ENCODE peak calls at places on chromosomes 12 and 14, in five cellular contexts. One of them, this sample, is unnamed. For H3K27me3, the result is how much of the 10 kb centered on the place peaks cover.

GRCh38 chr12:130422676-130423075 is 85.0 kb downstream of the PIWIL1 start:
- DNase-seq in IMR-90: no peak
- DNase-seq in SK-N-SH: no peak
- DNase-seq in fibroblast of lung: no peak
- DNase-seq in HCT116: no peak
- DNase-seq in this sample: no peak

GRCh38 chr14:60183724-60184596 is 18.8 kb upstream of the DHRS7 start:
- DNase-seq in IMR-90: peak
- DNase-seq in SK-N-SH: no peak
- DNase-seq in fibroblast of lung: peak
- DNase-seq in HCT116: peak
- DNase-seq in this sample: no peak

GRCh38 chr12:3698218-3698974 is 54.5 kb downstream of the CRACR2A start:
- DNase-seq in IMR-90: peak
- DNase-seq in SK-N-SH: peak
- DNase-seq in fibroblast of lung: peak
- DNase-seq in HCT116: no peak
- DNase-seq in this sample: no peak

GRCh38 chr14:32513571-32514009 is 184.5 kb downstream of the AKAP6 start:
- DNase-seq in IMR-90: peak
- DNase-seq in SK-N-SH: no peak
- DNase-seq in fibroblast of lung: peak
- DNase-seq in HCT116: no peak
- DNase-seq in this sample: no peak

GRCh38 chr14:102930753-102931579 is 8.5 kb downstream of the AMN start:
- DNase-seq in IMR-90: peak
- DNase-seq in SK-N-SH: no peak
- DNase-seq in fibroblast of lung: peak
- DNase-seq in HCT116: peak
- DNase-seq in this sample: peak

GRCh38 chr12:84077692-84078091 is 834.9 kb downstream of the SLC6A15 start:
- DNase-seq in IMR-90: peak
- DNase-seq in SK-N-SH: peak
- DNase-seq in fibroblast of lung: peak
- DNase-seq in HCT116: no peak
- DNase-seq in this sample: no peak

GRCh38 chr12:15599266-15600037 is 189.7 kb downstream of the EPS8 start:
- DNase-seq in IMR-90: peak
- DNase-seq in SK-N-SH: no peak
- DNase-seq in fibroblast of lung: peak
- DNase-seq in HCT116: no peak
- DNase-seq in this sample: no peak

GRCh38 chr12:54287316-54288157 is 7.0 kb downstream of the HNRNPA1 start:
- DNase-seq in IMR-90: no peak
- DNase-seq in SK-N-SH: no peak
- DNase-seq in fibroblast of lung: no peak
- DNase-seq in HCT116: no peak
- DNase-seq in this sample: peak

GRCh38 chr14:59117754-59118153 is 70.7 kb upstream of the DAAM1 start:
- DNase-seq in IMR-90: peak
- DNase-seq in SK-N-SH: no peak
- DNase-seq in fibroblast of lung: no peak
- DNase-seq in HCT116: no peak
- DNase-seq in this sample: no peak

GRCh38 chr14:75427126-75427481 is 718 bp upstream of the JDP2 start:
- DNase-seq in IMR-90: no peak
- DNase-seq in SK-N-SH: no peak
- DNase-seq in fibroblast of lung: no peak
- DNase-seq in HCT116: no peak
- DNase-seq in this sample: peak

GRCh38 chr14:72740504-72740961 is 153.4 kb downstream of the DPF3 start:
- DNase-seq in IMR-90: no peak
- DNase-seq in SK-N-SH: no peak
- DNase-seq in fibroblast of lung: no peak
- DNase-seq in HCT116: no peak
- DNase-seq in this sample: no peak

GRCh38 chr12:99339663-99340062 is 307.9 kb upstream of the GARIN6 start:
- DNase-seq in IMR-90: no peak
- DNase-seq in SK-N-SH: no peak
- DNase-seq in fibroblast of lung: no peak
- DNase-seq in HCT116: no peak
- DNase-seq in this sample: no peak

GRCh38 chr12:57888407-57889157 is 42.1 kb upstream of the CTDSP2 start:
- DNase-seq in IMR-90: peak
- DNase-seq in SK-N-SH: no peak
- DNase-seq in fibroblast of lung: peak
- DNase-seq in HCT116: no peak
- DNase-seq in this sample: peak

GRCh38 chr12:124509676-124510300 is 57.6 kb downstream of the NCOR2 start:
- DNase-seq in IMR-90: peak
- DNase-seq in SK-N-SH: peak
- DNase-seq in fibroblast of lung: peak
- DNase-seq in HCT116: no peak
- DNase-seq in this sample: no peak

GRCh38 chr12:127293507-127294310 is 973.3 kb upstream of the TMEM132C start:
- DNase-seq in IMR-90: peak
- DNase-seq in SK-N-SH: peak
- DNase-seq in fibroblast of lung: peak
- DNase-seq in HCT116: peak
- DNase-seq in this sample: peak

GRCh38 chr14:89845346-89845745 is 109.2 kb downstream of the EFCAB11 start:
- DNase-seq in IMR-90: peak
- DNase-seq in SK-N-SH: no peak
- DNase-seq in fibroblast of lung: peak
- DNase-seq in HCT116: no peak
- DNase-seq in this sample: no peak

GRCh38 chr12:28814246-28814645 is 334.8 kb upstream of the FAR2 start:
- DNase-seq in IMR-90: no peak
- DNase-seq in SK-N-SH: no peak
- DNase-seq in fibroblast of lung: no peak
- DNase-seq in HCT116: no peak
- DNase-seq in this sample: no peak

GRCh38 chr14:99261916-99262787 is 9.8 kb downstream of the BCL11B start:
- DNase-seq in IMR-90: no peak
- DNase-seq in SK-N-SH: no peak
- DNase-seq in fibroblast of lung: no peak
- DNase-seq in HCT116: no peak
- DNase-seq in this sample: no peak

GRCh38 chr14:91996951-91997371 is 42.9 kb downstream of the TRIP11 start:
- DNase-seq in IMR-90: peak
- DNase-seq in SK-N-SH: peak
- DNase-seq in fibroblast of lung: peak
- DNase-seq in HCT116: peak
- DNase-seq in this sample: no peak

GRCh38 chr12:76284816-76285750 is 63.1 kb downstream of the BBS10 start:
- DNase-seq in IMR-90: peak
- DNase-seq in SK-N-SH: no peak
- DNase-seq in fibroblast of lung: peak
- DNase-seq in HCT116: no peak
- DNase-seq in this sample: peak

GRCh38 chr12:106684497-106684896 is 90.0 kb upstream of the RIC8B start:
- DNase-seq in IMR-90: no peak
- DNase-seq in SK-N-SH: no peak
- DNase-seq in fibroblast of lung: no peak
- DNase-seq in HCT116: no peak
- DNase-seq in this sample: no peak

GRCh38 chr12:69000069-69000468 is 67.1 kb upstream of the CPM start:
- DNase-seq in IMR-90: no peak
- DNase-seq in SK-N-SH: no peak
- DNase-seq in fibroblast of lung: no peak
- DNase-seq in HCT116: no peak
- DNase-seq in this sample: no peak

GRCh38 chr12:29639893-29640495 is 142.5 kb upstream of the OVCH1 start:
- DNase-seq in IMR-90: no peak
- DNase-seq in SK-N-SH: no peak
- DNase-seq in fibroblast of lung: no peak
- DNase-seq in HCT116: no peak
- DNase-seq in this sample: peak

GRCh38 chr14:99212646-99213045 is 59.4 kb downstream of the BCL11B start:
- DNase-seq in IMR-90: no peak
- DNase-seq in SK-N-SH: no peak
- DNase-seq in fibroblast of lung: no peak
- DNase-seq in HCT116: no peak
- DNase-seq in this sample: no peak

GRCh38 chr14:105067140-105067968 is 2.1 kb upstream of the GPR132 start:
- DNase-seq in IMR-90: peak
- DNase-seq in SK-N-SH: no peak
- DNase-seq in fibroblast of lung: no peak
- DNase-seq in HCT116: no peak
- DNase-seq in this sample: peak

GRCh38 chr12:116498471-116498870 is 60.7 kb upstream of the MAP1LC3B2 start:
- DNase-seq in IMR-90: no peak
- DNase-seq in SK-N-SH: no peak
- DNase-seq in fibroblast of lung: no peak
- DNase-seq in HCT116: no peak
- DNase-seq in this sample: no peak

GRCh38 chr14:85316701-85317100 is 213.2 kb upstream of the FLRT2 start:
- DNase-seq in IMR-90: peak
- DNase-seq in SK-N-SH: no peak
- DNase-seq in fibroblast of lung: peak
- DNase-seq in HCT116: no peak
- DNase-seq in this sample: no peak

GRCh38 chr12:1747609-1748008 is 56.7 kb downstream of the ADIPOR2 start:
- DNase-seq in IMR-90: no peak
- DNase-seq in SK-N-SH: no peak
- DNase-seq in fibroblast of lung: no peak
- DNase-seq in HCT116: no peak
- DNase-seq in this sample: no peak

GRCh38 chr12:95942532-95943230 is at the start of gene CCDC38:
- DNase-seq in IMR-90: peak
- DNase-seq in SK-N-SH: peak
- DNase-seq in fibroblast of lung: peak
- DNase-seq in HCT116: peak
- DNase-seq in this sample: peak

GRCh38 chr12:120532701-120533238 is 1.4 kb upstream of the RNF10 start:
- DNase-seq in IMR-90: no peak
- DNase-seq in SK-N-SH: no peak
- DNase-seq in fibroblast of lung: no peak
- DNase-seq in HCT116: no peak
- DNase-seq in this sample: no peak

GRCh38 chr14:63867926-63868921 is 15.4 kb downstream of the SYNE2 start:
- DNase-seq in IMR-90: peak
- DNase-seq in SK-N-SH: no peak
- DNase-seq in fibroblast of lung: peak
- DNase-seq in HCT116: no peak
- DNase-seq in this sample: no peak

GRCh38 chr12:47272412-47273190 is 192.8 kb upstream of the AMIGO2 start:
- DNase-seq in IMR-90: no peak
- DNase-seq in SK-N-SH: no peak
- DNase-seq in fibroblast of lung: no peak
- DNase-seq in HCT116: no peak
- DNase-seq in this sample: no peak

GRCh38 chr12:88052686-88053085 is 23.5 kb upstream of the C12orf50 start:
- DNase-seq in IMR-90: peak
- DNase-seq in SK-N-SH: peak
- DNase-seq in fibroblast of lung: peak
- DNase-seq in HCT116: peak
- DNase-seq in this sample: peak
- TF ChIP-seq CTCF in IMR-90: peak
- TF ChIP-seq CTCF in SK-N-SH: peak
- TF ChIP-seq CTCF in fibroblast of lung: peak
- TF ChIP-seq CTCF in HCT116: peak
- TF ChIP-seq CTCF in this sample: peak

GRCh38 chr12:12800406-12801180 is 12.6 kb upstream of the DDX47 start:
- DNase-seq in IMR-90: peak
- DNase-seq in SK-N-SH: no peak
- DNase-seq in fibroblast of lung: no peak
- DNase-seq in HCT116: no peak
- DNase-seq in this sample: peak
- H3K9ac ChIP-seq in IMR-90: no peak
- H3K9ac ChIP-seq in SK-N-SH: no peak
- H3K9ac ChIP-seq in fibroblast of lung: no peak
- H3K9ac ChIP-seq in HCT116: no peak
- H3K9ac ChIP-seq in this sample: no peak

GRCh38 chr12:42538203-42538602 is 51.3 kb downstream of the PRICKLE1 start:
- DNase-seq in IMR-90: no peak
- DNase-seq in SK-N-SH: no peak
- DNase-seq in fibroblast of lung: no peak
- DNase-seq in HCT116: no peak
- DNase-seq in this sample: no peak
- H3K27me3 ChIP-seq in IMR-90: under half
- H3K27me3 ChIP-seq in SK-N-SH: under half
- H3K27me3 ChIP-seq in fibroblast of lung: under half
- H3K27me3 ChIP-seq in HCT116: under half
- H3K27me3 ChIP-seq in this sample: under half

GRCh38 chr12:121709478-121709890 is 3.1 kb upstream of the TMEM120B start:
- DNase-seq in IMR-90: peak
- DNase-seq in SK-N-SH: no peak
- DNase-seq in fibroblast of lung: peak
- DNase-seq in HCT116: peak
- DNase-seq in this sample: peak

GRCh38 chr12:121713257-121714155 is 954 bp downstream of the TMEM120B start:
- DNase-seq in IMR-90: peak
- DNase-seq in SK-N-SH: no peak
- DNase-seq in fibroblast of lung: peak
- DNase-seq in HCT116: no peak
- DNase-seq in this sample: no peak

GRCh38 chr12:121715862-121716435 is 3.4 kb downstream of the TMEM120B start:
- DNase-seq in IMR-90: no peak
- DNase-seq in SK-N-SH: no peak
- DNase-seq in fibroblast of lung: no peak
- DNase-seq in HCT116: no peak
- DNase-seq in this sample: no peak

GRCh38 chr12:121711925-121712461 is 559 bp upstream of the TMEM120B start:
- DNase-seq in IMR-90: no peak
- DNase-seq in SK-N-SH: no peak
- DNase-seq in fibroblast of lung: peak
- DNase-seq in HCT116: no peak
- DNase-seq in this sample: no peak

DNA sequence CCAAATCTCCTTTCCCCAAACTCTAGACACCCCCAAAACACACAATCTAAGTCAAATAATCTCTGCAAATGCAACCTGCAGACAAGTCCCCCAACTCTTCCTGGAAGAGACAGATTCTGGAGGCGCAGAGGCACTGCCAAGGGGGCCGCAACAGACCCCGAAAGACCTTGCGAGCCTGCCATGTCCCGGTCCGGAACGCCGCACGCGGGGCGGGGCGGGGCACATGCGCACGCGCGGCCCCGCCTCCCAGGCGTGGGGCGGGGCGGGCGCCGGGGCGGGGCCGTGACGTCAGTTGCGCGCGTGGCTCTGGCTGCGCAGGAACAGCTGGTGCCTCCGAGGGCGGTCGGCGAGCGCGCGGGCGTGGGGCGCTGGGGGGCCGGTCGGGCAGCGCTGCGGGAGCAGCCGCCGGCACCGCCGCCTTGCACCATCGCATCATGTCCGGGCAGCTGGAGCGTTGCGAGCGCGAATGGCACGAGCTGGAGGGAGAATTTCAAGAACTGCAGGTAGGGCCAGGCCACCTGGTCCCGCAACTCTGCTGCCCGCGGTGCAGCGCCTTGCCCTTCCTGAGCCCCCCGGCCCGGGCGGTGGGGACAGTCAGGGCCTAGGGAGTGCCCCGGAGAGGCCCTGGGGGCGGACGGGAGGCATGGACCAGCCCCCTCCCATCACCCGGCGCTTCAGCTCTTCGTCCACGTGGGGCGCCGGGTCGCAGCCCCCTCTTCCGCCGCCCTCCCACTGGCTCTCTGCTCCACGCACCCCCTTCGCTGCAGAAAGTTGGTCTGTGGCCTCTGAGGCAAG is at the start of gene TMEM120B:
- DNase-seq in IMR-90: peak
- DNase-seq in SK-N-SH: peak
- DNase-seq in fibroblast of lung: peak
- DNase-seq in HCT116: no peak
- DNase-seq in this sample: peak
- TF ChIP-seq CTCF in IMR-90: no peak
- TF ChIP-seq CTCF in SK-N-SH: peak
- TF ChIP-seq CTCF in fibroblast of lung: no peak
- TF ChIP-seq CTCF in HCT116: no peak
- TF ChIP-seq CTCF in this sample: peak

This sample was measured in endodermal cell.